ENCODE peak calls at places on chromosomes 3 and 15, in four cellular contexts. U is adrenal gland, Z is B cell, B is WERI-Rb-1. G is an unnamed sample.

GRCh38 chr15:39279331-39279730 is 301.5 kb upstream of the THBS1 start:
- DNase-seq in U (no peak), Z (no peak), B (no peak), G (no peak)

GRCh38 chr3:53844262-53845102 is 1.7 kb downstream of the CHDH start:
- DNase-seq in U (no peak), Z (no peak), B (no peak), G (no peak)

GRCh38 chr3:57068437-57069089 is 8.1 kb downstream of the SPATA12 start:
- DNase-seq in U (peak), Z (peak), B (no peak), G (no peak)

GRCh38 chr3:172520332-172520831 is 2.8 kb downstream of the TNFSF10 start:
- DNase-seq in U (peak), Z (no peak), B (no peak), G (no peak)

GRCh38 chr3:115325539-115325938 is 178.5 kb upstream of the ZBTB20 start:
- DNase-seq in U (peak), Z (no peak), B (no peak), G (no peak)

GRCh38 chr3:181711325-181712135 is at the start of gene SOX2:
- DNase-seq in U (peak), Z (peak), B (peak), G (no peak)

GRCh38 chr3:133301194-133301593 is 98.7 kb upstream of the BFSP2 start:
- DNase-seq in U (no peak), Z (no peak), B (no peak), G (no peak)

GRCh38 chr15:71753346-71753745 is 57.0 kb upstream of the NR2E3 start:
- DNase-seq in U (no peak), Z (no peak), B (no peak), G (no peak)

GRCh38 chr15:73887481-73887880 is 14.1 kb downstream of the TBC1D21 start:
- DNase-seq in U (no peak), Z (no peak), B (no peak), G (no peak)

DNA sequence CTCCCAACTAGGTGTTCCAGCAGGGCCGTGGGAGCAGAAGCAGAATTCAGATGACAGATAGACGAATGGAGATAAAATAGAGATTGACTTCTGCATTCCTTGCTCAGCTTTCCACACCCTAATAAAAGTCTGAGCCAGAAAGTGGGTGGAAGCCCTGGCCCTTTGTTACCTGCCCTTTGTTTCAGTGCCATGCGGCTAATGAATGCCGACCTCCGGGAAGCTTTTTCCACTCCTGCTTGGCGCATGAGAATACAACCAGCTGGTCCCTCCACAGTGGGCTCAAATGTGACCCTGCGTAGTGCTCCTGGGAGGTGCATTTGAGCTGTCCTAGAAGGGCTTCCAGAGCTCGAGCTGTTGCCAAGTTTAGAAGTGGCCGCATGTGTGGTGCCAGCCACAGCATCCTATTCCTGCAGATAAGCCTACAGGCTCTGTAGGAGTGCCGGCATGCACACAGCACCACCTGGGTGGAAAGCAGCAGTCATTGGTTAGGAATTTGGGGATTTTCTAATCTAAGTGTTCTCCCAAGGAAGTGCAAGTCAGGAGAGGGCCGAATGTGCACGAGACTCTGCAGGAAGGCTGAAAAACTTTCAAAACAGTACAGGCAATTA is 94.6 kb downstream of the SLCO3A1 start:
- DNase-seq in U (no peak), Z (no peak), B (no peak), G (no peak)
- TF ChIP-seq CTCF in U (no peak), Z (no peak), B (no peak), G (no peak)

GRCh38 chr3:184800349-184800748 is 11.6 kb upstream of the VPS8 start:
- DNase-seq in U (no peak), Z (no peak), B (no peak), G (no peak)

GRCh38 chr3:184796551-184796950 is 15.4 kb upstream of the VPS8 start:
- DNase-seq in U (no peak), Z (no peak), B (no peak), G (no peak)

GRCh38 chr3:184798120-184798519 is 13.8 kb upstream of the VPS8 start:
- DNase-seq in U (no peak), Z (no peak), B (no peak), G (no peak)

GRCh38 chr3:184795493-184796198 is 16.3 kb upstream of the VPS8 start:
- DNase-seq in U (no peak), Z (no peak), B (no peak), G (no peak)

DNA sequence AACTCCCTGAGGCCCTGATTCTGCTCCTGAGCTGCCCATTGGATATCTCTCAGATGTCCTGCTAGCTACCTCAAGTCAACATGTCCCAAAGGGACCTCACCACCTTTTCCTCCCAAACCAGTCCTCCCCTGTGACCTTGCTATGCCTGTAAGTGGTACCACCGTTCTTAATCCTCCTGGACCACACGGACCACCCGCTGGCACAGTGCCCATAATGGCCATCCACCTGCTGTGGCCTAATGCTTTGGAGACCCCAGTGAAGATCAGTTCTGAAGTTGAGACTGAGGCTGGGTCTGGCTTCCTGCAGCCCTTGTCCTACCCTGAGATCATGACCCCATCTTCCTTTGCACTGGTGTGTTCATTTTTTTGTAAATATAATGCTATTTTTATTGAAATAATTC is 15.0 kb upstream of the VPS8 start:
- DNase-seq in U (no peak), Z (no peak), B (no peak), G (no peak)
- TF ChIP-seq CTCF in U (no peak), Z (no peak), B (no peak), G (no peak)

DNA sequence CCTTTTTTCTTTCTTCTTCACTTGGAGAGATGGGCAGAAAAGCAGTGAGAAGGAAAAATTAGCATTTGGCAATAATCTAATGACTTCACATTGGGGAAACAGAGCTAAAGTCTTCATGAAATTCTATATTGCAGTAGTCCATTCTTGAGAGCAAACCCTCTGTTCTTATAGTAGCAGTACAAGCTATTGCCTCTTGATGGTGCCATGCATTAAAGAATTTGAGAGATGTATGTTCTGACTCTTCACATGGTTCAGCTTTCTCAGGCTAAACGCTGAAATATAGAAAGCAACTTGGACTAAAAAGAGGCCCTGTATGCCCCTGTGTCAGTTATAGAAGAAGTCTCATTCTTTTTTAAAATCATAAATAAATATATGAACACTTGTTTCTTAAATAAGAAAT is 36.0 kb downstream of the PHLDB2 start:
- DNase-seq in U (no peak), Z (no peak), B (no peak), G (no peak)
- TF ChIP-seq CTCF in U (peak), Z (no peak), B (peak), G (peak)

GRCh38 chr15:31442203-31443090 is 115.8 kb downstream of the KLF13 start:
- DNase-seq in U (no peak), Z (no peak), B (peak), G (peak)

GRCh38 chr15:31437686-31438085 is 111.1 kb downstream of the KLF13 start:
- DNase-seq in U (no peak), Z (peak), B (no peak), G (no peak)

GRCh38 chr15:31440754-31441298 is 114.2 kb downstream of the KLF13 start:
- DNase-seq in U (peak), Z (peak), B (no peak), G (no peak)

GRCh38 chr15:31438601-31439265 is 112.1 kb downstream of the KLF13 start:
- DNase-seq in U (no peak), Z (no peak), B (no peak), G (no peak)

DNA sequence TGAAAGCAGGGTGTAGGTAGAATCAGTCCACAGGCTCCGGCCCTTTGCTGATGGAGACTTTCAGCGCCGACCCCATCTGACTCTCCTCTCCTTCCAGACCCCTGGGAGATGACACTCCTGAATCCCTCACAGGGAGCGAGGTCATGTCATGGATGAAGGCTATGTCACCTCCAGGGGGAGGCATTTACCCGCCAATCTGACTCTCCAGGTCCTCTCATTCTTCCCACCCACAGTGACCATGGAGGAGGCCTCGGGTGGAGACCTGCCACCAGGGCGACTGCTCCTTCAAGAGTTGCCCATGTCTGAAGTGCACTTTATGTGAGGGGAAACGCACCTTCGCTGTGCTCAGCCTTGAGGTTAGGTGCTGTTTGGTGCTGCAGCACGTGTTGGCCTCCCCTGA is 112.7 kb downstream of the KLF13 start:
- DNase-seq in U (no peak), Z (peak), B (peak), G (no peak)
- TF ChIP-seq CTCF in U (no peak), Z (peak), B (peak), G (no peak)

GRCh38 chr3:168889666-168890065 is 773.8 kb downstream of the MECOM start:
- DNase-seq in U (no peak), Z (no peak), B (no peak), G (no peak)
- TF ChIP-seq CTCF in U (no peak), Z (no peak), B (no peak), G (no peak)

G was measured in D721Med.